ENCODE peak calls at places on chromosomes 5 and 9, in five cellular contexts. J is HFF-Myc, K is tibial nerve, Q is AG10803, N is upper lobe of left lung. B is an unnamed sample.

GRCh38 chr5:138230261-138230660 is 17.1 kb upstream of the CDC23 start:
- DNase-seq in J (no peak), K (no peak), Q (peak), N (no peak), B (no peak)

GRCh38 chr9:109276469-109277440 is 44.1 kb downstream of the EPB41L4B start:
- DNase-seq in J (no peak), K (no peak), Q (no peak), N (no peak), B (no peak)

GRCh38 chr5:139961435-139962157 is 81.5 kb downstream of the NRG2 start:
- DNase-seq in J (no peak), K (no peak), Q (no peak), N (no peak), B (peak)

GRCh38 chr5:102296229-102296817 is at the start of gene SLCO4C1:
- DNase-seq in J (no peak), K (peak), Q (peak), N (peak), B (peak)

GRCh38 chr5:73314395-73315195 is 134.0 kb downstream of the FOXD1 start:
- DNase-seq in J (no peak), K (no peak), Q (no peak), N (no peak), B (no peak)

GRCh38 chr5:141814064-141814982 is 63.9 kb downstream of the PCDH1 start:
- DNase-seq in J (no peak), K (no peak), Q (no peak), N (no peak), B (peak)

GRCh38 chr5:168125445-168126199 is 165.8 kb upstream of the WWC1 start:
- DNase-seq in J (no peak), K (no peak), Q (no peak), N (no peak), B (no peak)

GRCh38 chr5:173016621-173017046 is 33.1 kb downstream of the ATP6V0E1 start:
- DNase-seq in J (no peak), K (peak), Q (peak), N (no peak), B (no peak)

GRCh38 chr5:106241409-106241808 is 1429.3 kb downstream of the EFNA5 start:
- DNase-seq in J (no peak), K (no peak), Q (no peak), N (no peak), B (no peak)

GRCh38 chr9:91419222-91420191 is 4.1 kb downstream of the NFIL3 start:
- DNase-seq in J (peak), K (peak), Q (peak), N (no peak), B (no peak)

GRCh38 chr9:101409079-101409477 is 10.4 kb downstream of the ZNF189 start:
- DNase-seq in J (no peak), K (no peak), Q (peak), N (no peak), B (no peak)

GRCh38 chr5:95070453-95070852 is 214.4 kb downstream of the MCTP1 start:
- DNase-seq in J (no peak), K (no peak), Q (no peak), N (no peak), B (no peak)

GRCh38 chr5:72283358-72283757 is 36.7 kb downstream of the MRPS27 start:
- DNase-seq in J (no peak), K (no peak), Q (no peak), N (no peak), B (no peak)

GRCh38 chr9:106621299-106621920 is 241.6 kb upstream of the ZNF462 start:
- DNase-seq in J (no peak), K (no peak), Q (peak), N (no peak), B (no peak)

GRCh38 chr9:102049586-102050246 is 311.3 kb upstream of the GRIN3A start:
- DNase-seq in J (no peak), K (no peak), Q (no peak), N (no peak), B (no peak)

DNA sequence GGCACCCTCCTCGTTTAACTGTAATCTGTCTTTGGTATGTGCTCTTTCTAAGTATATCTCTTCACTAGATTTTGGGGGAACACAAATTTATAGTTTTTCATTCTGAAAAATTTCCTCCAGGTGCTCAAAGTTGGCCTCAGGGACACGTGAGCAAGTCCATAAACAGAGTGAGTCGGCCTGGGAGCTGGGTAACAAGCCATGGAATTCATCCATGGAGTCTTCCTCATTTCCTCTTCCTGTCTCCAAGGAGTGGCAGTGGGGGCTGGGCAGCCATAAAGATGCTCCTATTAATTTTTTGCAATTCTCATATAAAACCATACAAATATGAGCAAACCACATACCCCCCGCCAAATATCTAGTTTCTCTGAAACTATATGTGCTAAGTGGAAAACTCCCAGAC is 136.6 kb upstream of the OTULINL start:
- DNase-seq in J (no peak), K (no peak), Q (peak), N (no peak), B (no peak)
- H3K4me3 ChIP-seq in J (peak), K (no peak), Q (no peak), N (no peak), B (no peak)

DNA sequence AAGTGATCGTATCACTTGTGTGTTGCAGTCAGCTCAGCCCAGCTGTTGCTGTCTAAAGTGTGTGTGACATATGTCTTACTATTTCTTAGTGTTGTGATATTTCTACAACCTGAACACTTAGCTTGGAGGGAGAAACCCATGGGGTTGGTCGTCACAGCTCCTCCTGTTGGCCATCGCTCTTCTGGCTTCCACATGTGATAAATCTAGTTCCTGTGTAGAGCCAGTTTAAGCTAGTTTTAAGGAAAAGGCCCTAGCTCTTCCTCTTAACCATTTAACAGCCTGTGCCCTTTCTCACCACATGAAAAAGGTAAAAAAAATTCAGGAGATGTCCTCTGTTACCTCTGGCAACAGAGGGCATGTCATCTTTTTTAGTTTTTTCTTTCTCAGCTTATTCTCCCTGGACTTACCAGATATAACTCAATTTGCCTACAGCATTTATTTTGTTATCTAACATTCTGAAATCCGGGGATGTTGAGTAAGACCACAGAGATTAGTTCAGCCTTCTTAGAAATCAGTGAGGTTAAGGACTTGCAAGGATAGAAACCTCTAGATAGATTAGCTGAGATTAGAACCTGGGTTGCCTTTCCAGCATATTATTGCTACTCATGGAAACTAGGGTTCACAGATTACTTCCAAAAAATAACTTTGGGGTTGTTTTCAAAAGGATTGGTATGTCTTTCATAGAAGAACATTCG is 100.4 kb downstream of the GAPVD1 start:
- DNase-seq in J (peak), K (no peak), Q (no peak), N (no peak), B (peak)
- TF ChIP-seq CTCF in J (peak), K (no peak), Q (peak), N (no peak), B (peak)

GRCh38 chr9:124035001-124035650 is 23.6 kb downstream of the LHX2 start:
- DNase-seq in J (no peak), K (no peak), Q (no peak), N (peak), B (no peak)
- H3K4me3 ChIP-seq in J (no peak), K (no peak), Q (no peak), N (no peak), B (no peak)

DNA sequence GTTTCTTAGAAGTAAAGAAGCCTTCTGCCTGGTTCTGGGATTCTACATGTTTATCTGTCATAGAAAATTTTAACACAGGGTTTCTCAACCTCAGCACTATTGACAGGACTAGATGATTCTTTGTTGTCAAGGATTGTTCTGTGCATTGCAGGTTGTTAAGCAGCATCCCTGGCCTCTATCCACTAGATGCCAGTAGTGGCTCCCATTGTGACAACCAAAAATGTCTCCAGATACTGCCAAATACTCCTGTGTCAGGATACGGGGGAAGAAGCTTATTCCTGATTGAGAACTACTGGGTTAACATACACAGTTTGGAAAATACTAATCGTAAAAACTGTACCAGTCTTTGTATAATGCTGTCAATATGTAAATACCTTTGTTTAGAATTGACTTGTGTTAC is 167.1 kb downstream of the NIPBL start:
- DNase-seq in J (no peak), K (no peak), Q (no peak), N (no peak), B (peak)
- TF ChIP-seq CTCF in J (peak), K (no peak), Q (no peak), N (no peak), B (peak)

DNA sequence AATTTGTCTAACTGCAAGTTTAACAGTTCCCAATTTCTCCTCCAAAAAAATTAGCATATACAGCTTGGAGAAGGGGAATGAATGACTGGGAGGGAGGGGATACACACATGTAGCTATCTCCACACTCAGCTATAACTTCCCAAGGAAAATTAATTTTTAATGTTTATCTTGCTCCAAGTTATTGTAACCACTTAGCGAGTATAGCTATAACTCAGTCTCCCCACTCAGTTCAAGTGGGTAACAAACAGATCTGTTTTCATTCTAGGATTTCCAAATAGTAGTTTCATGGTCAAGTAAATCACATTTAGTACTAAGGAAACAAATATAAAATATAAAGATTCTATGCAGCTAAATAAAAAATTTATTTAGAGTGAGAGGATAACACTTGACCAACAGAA is 10.0 kb upstream of the NFIB start:
- DNase-seq in J (no peak), K (no peak), Q (no peak), N (no peak), B (no peak)
- H3K4me3 ChIP-seq in J (no peak), K (no peak), Q (no peak), N (no peak), B (no peak)

B was measured in GM12865.